ENCODE peak calls at places on chromosome 15, in eight cellular contexts. A, J, K, O, G, D, V and P are unnamed samples.
A peak's percentile ranks its signal among the peaks of the same experiment; 100 is the strongest.

GRCh38 chr15:34049096-34049495 is 10.1 kb upstream of the AVEN start:
- DNase-seq in A (no peak), J (peak; percentile 66), K (no peak), O (no peak), G (no peak), D (no peak), V (no peak), P (no peak)

GRCh38 chr15:59779110-59779509 is 90.0 kb upstream of the BNIP2 start:
- DNase-seq in A (no peak), J (no peak), K (no peak), O (no peak), G (no peak), D (no peak), V (no peak), P (no peak)

GRCh38 chr15:67406257-67406861 is 114.6 kb upstream of the C15orf61 start:
- DNase-seq in A (no peak), J (peak; percentile 17), K (no peak), O (no peak), G (no peak), D (no peak), V (no peak), P (no peak)

GRCh38 chr15:51144021-51144532 is 49.4 kb upstream of the TNFAIP8L3 start:
- DNase-seq in A (no peak), J (peak; percentile 93), K (no peak), O (no peak), G (no peak), D (no peak), V (no peak), P (no peak)

GRCh38 chr15:80626643-80627120 is 68.4 kb upstream of the ABHD17C start:
- DNase-seq in A (no peak), J (no peak), K (no peak), O (no peak), G (no peak), D (no peak), V (no peak), P (no peak)

GRCh38 chr15:50330921-50331320 is 24.1 kb downstream of the GABPB1 start:
- DNase-seq in A (no peak), J (peak; percentile 50), K (no peak), O (no peak), G (no peak), D (no peak), V (no peak), P (no peak)

GRCh38 chr15:98163319-98164030 is 203.0 kb downstream of the ARRDC4 start:
- DNase-seq in A (no peak), J (no peak), K (no peak), O (no peak), G (no peak), D (no peak), V (no peak), P (no peak)

GRCh38 chr15:20645956-20646355 is 104.4 kb upstream of the GOLGA6L6 start:
- DNase-seq in A (no peak), J (no peak), K (peak; percentile 72), O (peak; percentile 23), G (no peak), D (no peak), V (peak; percentile 62), P (no peak)

GRCh38 chr15:45187894-45188830 is at the start of gene SHF:
- DNase-seq in A (peak; percentile 68), J (no peak), K (no peak), O (peak; percentile 69), G (peak; percentile 64), D (peak; percentile 81), V (no peak), P (peak; percentile 68)

GRCh38 chr15:66751579-66751978 is 49.5 kb downstream of the SMAD6 start:
- DNase-seq in A (no peak), J (no peak), K (peak; percentile 52), O (no peak), G (peak; percentile 21), D (no peak), V (no peak), P (peak; percentile 55)

GRCh38 chr15:41494190-41494921 is 682 bp downstream of the ITPKA start:
- DNase-seq in A (peak; percentile 52), J (no peak), K (peak; percentile 40), O (peak; percentile 71), G (no peak), D (peak; percentile 59), V (no peak), P (peak; percentile 33)

GRCh38 chr15:71707230-71708051 is 102.9 kb upstream of the NR2E3 start:
- DNase-seq in A (no peak), J (peak; percentile 52), K (peak; percentile 26), O (no peak), G (no peak), D (no peak), V (no peak), P (no peak)

GRCh38 chr15:69562564-69562963 is 109.9 kb downstream of the RPLP1 start:
- DNase-seq in A (peak; percentile 65), J (no peak), K (no peak), O (peak; percentile 50), G (no peak), D (no peak), V (no peak), P (no peak)

GRCh38 chr15:45734244-45734643 is 99.4 kb downstream of the SQOR start:
- DNase-seq in A (no peak), J (no peak), K (no peak), O (no peak), G (no peak), D (no peak), V (no peak), P (no peak)

GRCh38 chr15:68271854-68272471 is 5.6 kb upstream of the FEM1B start:
- DNase-seq in A (no peak), J (peak; percentile 88), K (peak; percentile 87), O (no peak), G (no peak), D (no peak), V (no peak), P (no peak)

GRCh38 chr15:33662014-33662413 is 306.3 kb upstream of the CHRM5 start:
- DNase-seq in A (no peak), J (no peak), K (no peak), O (no peak), G (no peak), D (no peak), V (no peak), P (no peak)

GRCh38 chr15:66095871-66096710 is 157.5 kb downstream of the MEGF11 start:
- DNase-seq in A (no peak), J (no peak), K (no peak), O (no peak), G (no peak), D (no peak), V (no peak), P (no peak)

GRCh38 chr15:40942337-40942854 is 10.9 kb upstream of the CHAC1 start:
- DNase-seq in A (no peak), J (no peak), K (no peak), O (no peak), G (no peak), D (no peak), V (no peak), P (no peak)

GRCh38 chr15:90924375-90924774 is 8.0 kb downstream of the HDDC3 start:
- DNase-seq in A (no peak), J (no peak), K (no peak), O (no peak), G (no peak), D (no peak), V (no peak), P (no peak)

GRCh38 chr15:88652456-88653199 is 13.8 kb downstream of the ISG20 start:
- DNase-seq in A (no peak), J (no peak), K (no peak), O (no peak), G (no peak), D (no peak), V (peak; percentile 19), P (no peak)

GRCh38 chr15:74840851-74841760 is 1.9 kb downstream of the ULK3 start:
- DNase-seq in A (no peak), J (no peak), K (no peak), O (no peak), G (no peak), D (no peak), V (no peak), P (no peak)
- H3K4me3 ChIP-seq in A (no peak overlapping the region), J (no peak overlapping the region), K (no peak overlapping the region), O (no peak overlapping the region), G (no peak overlapping the region), D (no peak overlapping the region), V (no peak overlapping the region), P (no peak overlapping the region)

DNA sequence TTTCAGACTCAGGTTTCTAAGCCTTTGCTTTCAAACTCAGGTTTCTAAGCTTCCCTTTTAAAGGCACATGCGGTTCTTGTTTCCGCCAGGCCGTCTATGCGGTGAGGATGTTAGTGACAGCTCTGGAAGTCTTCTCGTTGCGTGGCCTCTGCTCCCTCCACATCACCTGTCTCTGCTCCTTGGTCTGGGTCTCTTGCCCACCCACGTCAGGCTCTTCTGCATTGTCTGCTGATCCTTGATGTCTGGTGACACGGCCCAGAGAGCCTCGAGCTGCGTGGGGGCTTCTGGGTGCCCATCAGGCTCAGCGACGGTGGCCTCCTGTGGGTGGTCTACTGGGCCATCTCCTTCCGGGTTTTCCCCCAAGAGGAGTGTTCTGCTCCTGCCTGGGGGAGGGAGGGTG is 30.5 kb downstream of the KLF13 start:
- DNase-seq in A (no peak), J (no peak), K (no peak), O (peak; percentile 34), G (peak; percentile 69), D (no peak), V (no peak), P (no peak)
- H3K4me3 ChIP-seq in A (no peak overlapping the region), J (no peak overlapping the region), K (no peak overlapping the region), O (no peak overlapping the region), G (peak overlapping the region; percentile 55), D (peak overlapping the region; percentile 64), V (no peak overlapping the region), P (peak overlapping the region; percentile 44)

GRCh38 chr15:36877294-36877693 is 223.1 kb downstream of the MEIS2 start:
- DNase-seq in A (no peak), J (no peak), K (no peak), O (no peak), G (no peak), D (no peak), V (no peak), P (no peak)
- H3K4me3 ChIP-seq in A (no peak overlapping the region), J (no peak overlapping the region), K (no peak overlapping the region), O (no peak overlapping the region), G (no peak overlapping the region), D (no peak overlapping the region), V (no peak overlapping the region), P (no peak overlapping the region)

DNA sequence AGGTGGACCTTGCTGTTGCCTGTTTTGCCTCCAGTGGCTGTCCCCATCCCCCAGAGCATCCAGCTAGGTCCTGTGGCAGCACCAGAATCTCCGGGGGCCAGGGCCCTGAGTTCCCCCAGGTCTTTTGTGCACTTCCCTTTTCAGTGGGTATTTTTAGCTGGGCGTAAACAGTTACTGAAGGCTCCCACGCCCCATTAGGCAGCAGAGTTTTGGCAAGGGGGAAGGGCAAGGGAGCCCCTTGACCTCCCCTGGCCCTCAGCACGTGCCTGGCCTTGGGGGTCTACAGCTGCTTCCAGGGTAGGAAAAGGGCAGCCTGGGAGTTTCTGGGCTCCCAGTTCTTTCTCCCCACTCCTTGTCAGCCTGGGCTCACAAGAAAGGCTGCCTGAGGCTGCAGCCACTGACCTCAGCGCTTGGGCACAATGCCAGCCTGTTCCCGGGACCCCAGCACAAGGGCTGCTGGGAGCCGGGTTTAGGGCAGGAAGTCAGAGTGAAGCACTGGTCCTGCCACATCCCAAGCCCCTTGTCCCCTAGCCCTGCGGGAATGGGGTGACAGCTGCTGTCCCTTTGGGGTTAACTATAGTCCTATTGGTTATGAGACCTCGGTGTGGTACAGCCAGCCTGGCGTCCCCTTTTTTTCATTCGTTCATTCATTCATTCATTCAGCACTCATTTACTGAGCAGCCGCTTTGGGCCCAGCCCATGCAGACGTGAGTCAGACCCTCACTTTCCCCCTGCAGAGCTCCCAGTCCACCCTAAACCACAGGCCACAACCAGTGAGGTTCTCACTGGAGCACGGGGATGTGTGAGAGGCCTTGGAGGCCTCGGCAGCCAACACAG is 8.4 kb downstream of the CSK start:
- DNase-seq in A (peak; percentile 55), J (peak; percentile 90), K (peak; percentile 67), O (peak; percentile 74), G (no peak), D (peak; percentile 59), V (no peak), P (no peak)
- H3K4me3 ChIP-seq in A (no peak overlapping the region), J (no peak overlapping the region), K (no peak overlapping the region), O (no peak overlapping the region), G (peak overlapping the region; percentile 80), D (peak overlapping the region; percentile 85), V (no peak overlapping the region), P (peak overlapping the region; percentile 83)